ENCODE peak calls at places on chromosomes 13 and 19, in eight cellular contexts. N is NCI-H774; G is H9; B is osteocyte; V is colonic mucosa; P is activated CD4-positive, CD25-positive, alpha-beta regulatory T cell; C is nephron progenitor cell; Y is RWPE1. A is an unnamed sample.

GRCh38 chr19:5903054-5903501 is 512 bp downstream of the NDUFA11 start:
- DNase-seq in P (no peak), Y (peak), G (no peak), N (no peak), B (no peak), C (no peak), V (no peak), A (no peak)

GRCh38 chr19:14073232-14073924 is 792 bp downstream of the MISP3 start:
- DNase-seq in G (peak), P (peak), N (peak), B (peak), C (peak), Y (peak), V (peak), A (peak)

GRCh38 chr13:98411617-98412310 is 165.1 kb downstream of the STK24 start:
- DNase-seq in V (no peak), B (no peak), G (no peak), P (no peak), N (no peak), Y (no peak), C (no peak), A (no peak)

GRCh38 chr19:3304871-3305423 is 61.4 kb upstream of the NFIC start:
- DNase-seq in G (peak), N (peak), Y (peak), V (peak), C (peak), P (peak), B (peak), A (peak)

GRCh38 chr19:12202250-12202649 is 39.4 kb downstream of the ZNF136 start:
- DNase-seq in C (no peak), N (no peak), P (peak), B (no peak), V (peak), G (peak), Y (no peak), A (no peak)

GRCh38 chr19:4647676-4648644 is 8.6 kb downstream of the TNFAIP8L1 start:
- DNase-seq in G (peak), P (no peak), N (no peak), B (no peak), Y (no peak), C (no peak), V (no peak), A (no peak)

GRCh38 chr19:29673451-29674371 is 8.4 kb downstream of the PLEKHF1 start:
- DNase-seq in V (no peak), C (no peak), B (no peak), N (no peak), Y (no peak), P (no peak), G (no peak), A (no peak)

GRCh38 chr13:40315416-40316064 is 350.9 kb downstream of the FOXO1 start:
- DNase-seq in N (no peak), C (no peak), G (no peak), P (peak), Y (peak), V (no peak), B (no peak), A (no peak)

GRCh38 chr13:99310382-99311031 is 3.3 kb upstream of the GPR183 start:
- DNase-seq in P (no peak), N (no peak), C (no peak), Y (no peak), B (no peak), V (no peak), G (no peak), A (no peak)

GRCh38 chr13:44768233-44768632 is 192.1 kb upstream of the TSC22D1 start:
- DNase-seq in C (no peak), P (no peak), G (no peak), N (no peak), V (no peak), Y (no peak), B (no peak), A (no peak)

GRCh38 chr13:104648291-104648690 is 1582.1 kb upstream of the SLC10A2 start:
- DNase-seq in C (peak), Y (no peak), B (no peak), V (no peak), P (no peak), N (no peak), G (no peak), A (no peak)

GRCh38 chr19:31223805-31224534 is 125.3 kb downstream of the TSHZ3 start:
- DNase-seq in B (no peak), G (no peak), Y (no peak), V (no peak), N (no peak), C (no peak), P (no peak), A (no peak)

GRCh38 chr13:101757446-101758039 is 305.1 kb downstream of the ITGBL1 start:
- DNase-seq in B (no peak), N (peak), Y (peak), V (no peak), C (no peak), P (no peak), G (no peak), A (no peak)

GRCh38 chr19:5356428-5356827 is 15.8 kb upstream of the PTPRS start:
- DNase-seq in P (no peak), B (no peak), C (no peak), G (no peak), V (no peak), Y (no peak), N (no peak), A (no peak)

GRCh38 chr19:45952691-45953505 is 20.8 kb downstream of the NOVA2 start:
- DNase-seq in G (peak), C (peak), N (peak), P (no peak), Y (peak), V (peak), B (no peak), A (no peak)

GRCh38 chr19:50479761-50480251 is 3.2 kb upstream of the GARIN5A start:
- DNase-seq in B (no peak), Y (no peak), G (no peak), V (no peak), N (no peak), P (no peak), C (no peak), A (no peak)

GRCh38 chr13:113090415-113090770 is 15.2 kb upstream of the F7 start:
- DNase-seq in Y (no peak), P (no peak), G (peak), B (no peak), V (no peak), C (no peak), N (no peak), A (no peak)

GRCh38 chr19:11066326-11066725 is 22.9 kb upstream of the LDLR start:
- DNase-seq in V (no peak), P (no peak), B (no peak), N (no peak), C (no peak), Y (no peak), G (no peak), A (no peak)

GRCh38 chr13:86918682-86919081 is 752.5 kb upstream of the SLITRK5 start:
- DNase-seq in G (no peak), C (no peak), P (no peak), N (no peak), Y (no peak), V (no peak), B (no peak), A (no peak)

GRCh38 chr13:110616103-110617101 is 1.1 kb downstream of the NAXD start:
- DNase-seq in P (no peak), Y (peak), V (peak), G (no peak), B (no peak), N (no peak), C (no peak), A (no peak)

GRCh38 chr13:73849292-73849691 is 284.9 kb downstream of the KLF12 start:
- DNase-seq in G (peak), B (no peak), N (no peak), V (no peak), Y (peak), C (no peak), P (no peak), A (no peak)

GRCh38 chr13:45393941-45394570 is 24.1 kb downstream of the SLC25A30 start:
- DNase-seq in P (peak), N (no peak), Y (peak), V (no peak), C (peak), G (peak), B (no peak), A (no peak)

GRCh38 chr13:94248454-94249233 is 230.8 kb downstream of the DCT start:
- DNase-seq in C (no peak), Y (no peak), V (no peak), N (no peak), G (no peak), P (no peak), B (no peak), A (no peak)

A was measured in type B pancreatic cell.